ENCODE peak calls at places on chromosomes 2 and 18, in six cellular contexts. F is EH; X is activated CD8-positive, alpha-beta T cell treated with anti-CD3 and anti-CD28 coated beads, Interleukin-2, amount 10 ng/mL, durations not matched to agents 7 days and 5 days; P is BJ; W is mesenchymal stem cell; B is GM03348. O is an unnamed sample.

GRCh38 chr18:69763821-69764220 is 183.9 kb downstream of the CD226 start:
- DNase-seq in X (no peak), P (no peak), F (no peak), B (no peak), W (no peak), O (no peak)

GRCh38 chr2:115161531-115162453 is 719.4 kb downstream of the DPP10 start:
- DNase-seq in P (no peak), W (no peak), B (peak), F (no peak), X (no peak), O (no peak)

GRCh38 chr2:22992446-22992845 is 392.5 kb upstream of the KLHL29 start:
- DNase-seq in F (no peak), W (no peak), B (no peak), P (no peak), X (no peak), O (no peak)

GRCh38 chr2:106165064-106165463 is 29.0 kb downstream of the UXS1 start:
- DNase-seq in F (no peak), X (no peak), W (no peak), B (no peak), P (no peak), O (no peak)

GRCh38 chr2:28649481-28650260 is 102.0 kb upstream of the PPP1CB start:
- DNase-seq in W (peak), X (no peak), B (no peak), F (peak), P (no peak), O (peak)

GRCh38 chr18:58438161-58438983 is 190.5 kb downstream of the ALPK2 start:
- DNase-seq in X (peak), P (no peak), F (peak), B (peak), W (peak), O (no peak)

GRCh38 chr18:5628512-5629255 is 84.9 kb upstream of the EPB41L3 start:
- DNase-seq in W (peak), B (peak), F (peak), P (no peak), X (no peak), O (no peak)

GRCh38 chr2:1140389-1141003 is 189.8 kb downstream of the SNTG2 start:
- DNase-seq in X (peak), F (peak), B (peak), W (no peak), P (no peak), O (no peak)

GRCh38 chr2:195820867-195821565 is 164.0 kb downstream of the SLC39A10 start:
- DNase-seq in B (no peak), P (no peak), X (no peak), W (no peak), F (no peak), O (no peak)

GRCh38 chr2:179562330-179562885 is 297.8 kb upstream of the SESTD1 start:
- DNase-seq in B (no peak), X (no peak), W (no peak), P (no peak), F (no peak), O (no peak)

GRCh38 chr2:123566291-123566946 is 458.7 kb upstream of the CNTNAP5 start:
- DNase-seq in B (no peak), W (no peak), X (no peak), P (no peak), F (no peak), O (no peak)

GRCh38 chr2:8096484-8096883 is 585.4 kb upstream of the ID2 start:
- DNase-seq in B (no peak), X (no peak), F (peak), P (no peak), W (no peak), O (no peak)

GRCh38 chr2:85605406-85606115 is 3.1 kb upstream of the TMEM150A start:
- DNase-seq in F (peak), P (no peak), X (no peak), B (peak), W (peak), O (no peak)

GRCh38 chr2:178810422-178810821 is 3.2 kb upstream of the TTN start:
- DNase-seq in F (no peak), X (no peak), P (no peak), W (no peak), B (no peak), O (no peak)

GRCh38 chr2:226799976-226800940 is 638 bp upstream of the IRS1 start:
- DNase-seq in P (no peak), X (no peak), W (peak), B (no peak), F (peak), O (peak)

GRCh38 chr2:8682719-8683667 is 1.1 kb downstream of the ID2 start:
- DNase-seq in P (no peak), W (peak), B (peak), X (peak), F (peak), O (peak)

GRCh38 chr18:54388203-54389142 is 30.8 kb downstream of the C18orf54 start:
- DNase-seq in X (peak), W (peak), F (peak), B (peak), P (peak), O (peak)

GRCh38 chr18:46474487-46475366 is 182.3 kb downstream of the LOXHD1 start:
- DNase-seq in F (no peak), X (peak), W (no peak), B (no peak), P (no peak), O (no peak)

GRCh38 chr18:42545825-42546224 is 569.7 kb downstream of the RIT2 start:
- DNase-seq in P (no peak), F (no peak), B (peak), W (peak), X (no peak), O (peak)

GRCh38 chr2:119202610-119203351 is 20.9 kb upstream of the STEAP3 start:
- DNase-seq in B (no peak), X (no peak), F (no peak), P (no peak), W (no peak), O (no peak)

GRCh38 chr18:46953195-46953594 is 35.8 kb downstream of the KATNAL2 start:
- DNase-seq in F (no peak), W (no peak), P (no peak), B (no peak), X (no peak), O (no peak)

GRCh38 chr2:220703279-220703678 is 868.8 kb downstream of the EPHA4 start:
- DNase-seq in W (no peak), F (peak), B (peak), P (no peak), X (no peak), O (no peak)

GRCh38 chr18:72840109-72840508 is 27.7 kb downstream of the NETO1 start:
- DNase-seq in F (no peak), P (no peak), W (no peak), X (no peak), B (no peak), O (no peak)

GRCh38 chr2:241880311-241881073 is 11.0 kb downstream of the RTP5 start:
- DNase-seq in F (no peak), W (no peak), P (no peak), B (no peak), X (no peak), O (no peak)

GRCh38 chr2:123993728-123994323 is 31.3 kb upstream of the CNTNAP5 start:
- DNase-seq in B (peak), W (peak), F (peak), P (no peak), X (peak), O (peak)

GRCh38 chr2:173496746-173497145 is 142.1 kb downstream of the CDCA7 start:
- DNase-seq in F (peak), P (peak), X (no peak), W (peak), B (peak), O (peak)

GRCh38 chr18:48809365-48809764 is 141.4 kb downstream of the SMAD7 start:
- DNase-seq in F (no peak), W (no peak), X (no peak), B (no peak), P (no peak), O (no peak)

GRCh38 chr2:28750316-28751101 is 1.1 kb upstream of the PPP1CB start:
- DNase-seq in F (peak), W (peak), P (no peak), X (peak), B (peak), O (peak)

GRCh38 chr2:8107979-8108378 is 573.9 kb upstream of the ID2 start:
- DNase-seq in W (no peak), X (no peak), B (no peak), F (no peak), P (no peak), O (no peak)

GRCh38 chr2:186426153-186427016 is 59.7 kb upstream of the ZC3H15 start:
- DNase-seq in B (no peak), W (no peak), P (no peak), X (no peak), F (no peak), O (no peak)

GRCh38 chr2:216621292-216621691 is 11.9 kb upstream of the IGFBP2 start:
- DNase-seq in W (no peak), X (no peak), B (no peak), F (no peak), P (no peak), O (no peak)

GRCh38 chr2:163185160-163185559 is 346.6 kb upstream of the KCNH7 start:
- DNase-seq in W (no peak), P (no peak), B (no peak), F (no peak), X (no peak), O (no peak)

GRCh38 chr2:113806217-113806913 is 49.9 kb upstream of the SLC35F5 start:
- DNase-seq in X (no peak), F (peak), P (peak), B (no peak), W (no peak), O (no peak)

GRCh38 chr2:238326801-238327365 is 6.6 kb downstream of the TRAF3IP1 start:
- DNase-seq in X (no peak), B (peak), F (peak), P (no peak), W (no peak), O (no peak)

GRCh38 chr2:239312741-239313246 is 88.0 kb downstream of the HDAC4 start:
- DNase-seq in F (no peak), W (no peak), X (no peak), P (no peak), B (peak), O (no peak)

O was measured in RKO.